ENCODE peak calls at places on chromosome 20, in ten cellular contexts. V is foreskin keratinocyte; N is DMS153; T is hypothalamus; M is SK-N-SH; G is activated CD4-positive, alpha-beta T cell treated with anti-CD3 and anti-CD28 coated beads, Interleukin-2, amount 10 ng/mL, durations not matched to agents 24 days and 14 days; I is M059J; Y is GOT3; S is fibroblast of the aortic adventitia; L is astrocyte of the spinal cord. D is an unnamed sample.

GRCh38 chr20:62606551-62607201 is 35.6 kb upstream of the SLCO4A1 start:
- DNase-seq in T (no peak), Y (no peak), V (no peak), M (no peak), L (no peak), N (peak), G (no peak), I (peak), S (peak), D (peak)

GRCh38 chr20:33761698-33762250 is 30.0 kb downstream of the ZNF341 start:
- DNase-seq in L (no peak), I (no peak), V (no peak), S (no peak), M (no peak), Y (no peak), G (no peak), T (no peak), N (no peak), D (no peak)

GRCh38 chr20:47603260-47603659 is 101.6 kb downstream of the NCOA3 start:
- DNase-seq in M (no peak), N (no peak), G (no peak), Y (no peak), L (no peak), S (no peak), V (no peak), I (no peak), T (no peak), D (no peak)

GRCh38 chr20:47989957-47990356 is 204.7 kb upstream of the SULF2 start:
- DNase-seq in T (no peak), L (no peak), I (peak), V (peak), S (no peak), M (peak), Y (no peak), G (no peak), N (peak), D (no peak)

GRCh38 chr20:4829494-4830211 is 107.9 kb downstream of the PRND start:
- DNase-seq in T (no peak), M (no peak), L (no peak), I (no peak), V (no peak), N (no peak), Y (no peak), G (peak), S (no peak), D (peak)

GRCh38 chr20:13552061-13552460 is 86.7 kb downstream of the TASP1 start:
- DNase-seq in G (peak), S (no peak), L (peak), V (no peak), M (no peak), T (no peak), N (no peak), I (peak), Y (no peak), D (no peak)

GRCh38 chr20:46046588-46047310 is 17.7 kb downstream of the SLC12A5 start:
- DNase-seq in N (no peak), Y (no peak), S (no peak), G (no peak), I (no peak), V (no peak), T (no peak), M (no peak), L (no peak), D (no peak)

GRCh38 chr20:56519551-56519950 is 5.0 kb upstream of the FAM209A start:
- DNase-seq in S (no peak), M (no peak), V (no peak), G (no peak), L (no peak), Y (no peak), T (no peak), N (no peak), I (no peak), D (peak)

GRCh38 chr20:55160022-55160421 is 684.6 kb downstream of the DOK5 start:
- DNase-seq in I (peak), T (no peak), M (no peak), N (no peak), L (peak), G (no peak), V (peak), Y (no peak), S (no peak), D (no peak)

GRCh38 chr20:61760321-61761112 is 305.2 kb downstream of the TAF4 start:
- DNase-seq in N (no peak), L (no peak), M (no peak), V (no peak), G (no peak), T (no peak), I (no peak), Y (no peak), S (no peak), D (no peak)

GRCh38 chr20:49345538-49345937 is 67.7 kb upstream of the ZNFX1 start:
- DNase-seq in G (no peak), Y (no peak), T (no peak), N (no peak), I (peak), L (peak), V (peak), S (peak), M (no peak), D (peak)

GRCh38 chr20:50260480-50261221 is 70.0 kb downstream of the CEBPB start:
- DNase-seq in T (no peak), V (no peak), L (no peak), G (no peak), S (no peak), N (peak), M (no peak), Y (no peak), I (peak), D (no peak)

D was measured in tibial artery.